ENCODE peak calls at places on chromosome 5, in nine cellular contexts. Y is fibroblast of mammary gland, N is body of pancreas, M is astrocyte of the cerebellum, F is heart right ventricle, X is epithelial cell of esophagus, H is upper lobe of right lung, L is omental fat pad, B is cardiac fibroblast. A is an unnamed sample.

GRCh38 chr5:157860898-157861894 is 2.3 kb upstream of the CLINT1 start:
- DNase-seq in Y (no peak), N (no peak), M (no peak), F (no peak), X (no peak), H (no peak), L (no peak), B (no peak), A (no peak)

GRCh38 chr5:1159774-1160406 is 41.5 kb upstream of the SLC6A19 start:
- DNase-seq in Y (no peak), N (no peak), M (no peak), F (no peak), X (no peak), H (no peak), L (no peak), B (no peak), A (no peak)

GRCh38 chr5:75601996-75602395 is 9.3 kb upstream of the ANKDD1B start:
- DNase-seq in Y (peak), N (no peak), M (no peak), F (no peak), X (peak), H (no peak), L (no peak), B (no peak), A (no peak)

GRCh38 chr5:68883441-68883840 is 210.4 kb upstream of the SLC30A5 start:
- DNase-seq in Y (no peak), N (no peak), M (no peak), F (no peak), X (no peak), H (peak), L (no peak), B (no peak), A (no peak)

GRCh38 chr5:107284822-107285510 is 385.8 kb downstream of the EFNA5 start:
- DNase-seq in Y (peak), N (peak), M (peak), F (no peak), X (peak), H (no peak), L (no peak), B (no peak), A (no peak)

GRCh38 chr5:123855630-123856029 is 343.7 kb downstream of the CSNK1G3 start:
- DNase-seq in Y (no peak), N (no peak), M (peak), F (no peak), X (no peak), H (no peak), L (no peak), B (no peak), A (no peak)

GRCh38 chr5:24591426-24591825 is 53.4 kb downstream of the CDH10 start:
- DNase-seq in Y (no peak), N (no peak), M (no peak), F (no peak), X (no peak), H (no peak), L (no peak), B (no peak), A (no peak)

GRCh38 chr5:95641803-95642220 is 4.8 kb upstream of the RFESD start:
- DNase-seq in Y (peak), N (peak), M (no peak), F (no peak), X (no peak), H (no peak), L (no peak), B (peak), A (peak)

GRCh38 chr5:134968055-134968454 is 348 bp downstream of the CATSPER3 start:
- DNase-seq in Y (no peak), N (no peak), M (no peak), F (no peak), X (peak), H (no peak), L (no peak), B (no peak), A (peak)

GRCh38 chr5:4361626-4362281 is 766.1 kb downstream of the IRX1 start:
- DNase-seq in Y (no peak), N (no peak), M (no peak), F (no peak), X (no peak), H (no peak), L (no peak), B (no peak), A (no peak)

GRCh38 chr5:152256580-152256979 is 148.5 kb downstream of the NMUR2 start:
- DNase-seq in Y (no peak), N (no peak), M (no peak), F (no peak), X (no peak), H (no peak), L (no peak), B (no peak), A (no peak)

GRCh38 chr5:6718161-6718681 is 5.0 kb downstream of the TENT4A start:
- DNase-seq in Y (no peak), N (no peak), M (no peak), F (no peak), X (no peak), H (peak), L (no peak), B (no peak), A (no peak)

GRCh38 chr5:72459089-72459661 is 48.0 kb downstream of the ZNF366 start:
- DNase-seq in Y (no peak), N (no peak), M (no peak), F (no peak), X (no peak), H (no peak), L (no peak), B (peak), A (no peak)

GRCh38 chr5:56167522-56167921 is 65.6 kb downstream of the ANKRD55 start:
- DNase-seq in Y (peak), N (no peak), M (no peak), F (no peak), X (no peak), H (no peak), L (no peak), B (no peak), A (no peak)

GRCh38 chr5:154038241-154038603 is 488 bp downstream of the FAM114A2 start:
- DNase-seq in Y (peak), N (peak), M (no peak), F (no peak), X (peak), H (peak), L (no peak), B (no peak), A (no peak)

GRCh38 chr5:154475613-154476342 is 2.2 kb downstream of the HAND1 start:
- DNase-seq in Y (no peak), N (no peak), M (no peak), F (no peak), X (no peak), H (no peak), L (no peak), B (no peak), A (no peak)

GRCh38 chr5:39599721-39600431 is 175.1 kb upstream of the DAB2 start:
- DNase-seq in Y (peak), N (peak), M (no peak), F (no peak), X (peak), H (no peak), L (no peak), B (peak), A (no peak)

DNA sequence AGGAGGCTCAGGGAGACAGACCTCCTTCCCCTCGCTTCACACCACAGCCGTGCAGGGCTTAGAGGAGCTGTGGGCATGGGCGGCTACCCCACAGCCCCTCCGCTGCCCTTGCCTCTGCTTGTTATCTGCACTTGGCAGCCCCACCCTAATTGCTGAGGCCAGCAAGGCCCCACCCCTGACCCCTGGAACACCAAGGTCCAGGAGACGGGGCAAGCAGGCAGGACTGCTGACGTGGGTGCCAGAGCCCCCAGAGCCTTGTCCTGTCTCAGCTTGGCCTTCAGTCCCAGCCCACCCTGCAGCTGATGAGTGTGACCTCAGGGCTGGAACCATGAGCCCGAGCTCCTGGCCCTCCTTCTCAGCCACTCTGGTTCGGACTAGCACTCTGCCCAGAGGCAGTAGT is 29.1 kb upstream of the NEURL1B start:
- DNase-seq in Y (no peak), N (no peak), M (no peak), F (no peak), X (no peak), H (no peak), L (no peak), B (no peak), A (no peak)
- TF ChIP-seq CTCF in Y (no peak), N (no peak), M (no peak), F (no peak), X (no peak), H (no peak), L (no peak), B (no peak), A (no peak)

GRCh38 chr5:141234109-141234508 is 11.0 kb downstream of the PCDHB14 start:
- DNase-seq in Y (peak), N (no peak), M (no peak), F (no peak), X (peak), H (no peak), L (no peak), B (peak), A (no peak)
- TF ChIP-seq CTCF in Y (peak), N (peak), M (no peak), F (peak), X (peak), H (peak), L (no peak), B (peak), A (peak)

DNA sequence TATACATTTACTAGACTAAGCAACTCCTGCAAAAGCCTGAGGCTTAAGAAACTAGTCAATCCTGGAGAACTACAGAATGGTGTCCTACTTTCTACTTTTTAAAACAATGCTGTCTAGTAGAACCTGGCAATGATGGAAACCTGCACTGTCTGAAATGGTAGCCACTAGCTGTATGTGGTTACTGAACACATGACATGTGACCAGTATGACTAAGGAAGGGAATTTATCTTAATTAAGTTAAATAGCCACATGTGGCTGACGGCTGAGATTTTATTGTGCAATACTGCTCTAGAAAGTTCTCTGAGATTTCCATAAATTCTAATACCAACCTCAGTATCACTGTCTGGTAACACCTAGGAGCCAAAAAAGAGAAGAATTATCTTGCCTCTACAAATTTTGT is 44.9 kb upstream of the RAPGEF6 start:
- DNase-seq in Y (peak), N (no peak), M (peak), F (no peak), X (peak), H (no peak), L (no peak), B (peak), A (no peak)
- TF ChIP-seq CTCF in Y (no peak), N (no peak), M (no peak), F (no peak), X (no peak), H (no peak), L (no peak), B (no peak), A (no peak)

DNA sequence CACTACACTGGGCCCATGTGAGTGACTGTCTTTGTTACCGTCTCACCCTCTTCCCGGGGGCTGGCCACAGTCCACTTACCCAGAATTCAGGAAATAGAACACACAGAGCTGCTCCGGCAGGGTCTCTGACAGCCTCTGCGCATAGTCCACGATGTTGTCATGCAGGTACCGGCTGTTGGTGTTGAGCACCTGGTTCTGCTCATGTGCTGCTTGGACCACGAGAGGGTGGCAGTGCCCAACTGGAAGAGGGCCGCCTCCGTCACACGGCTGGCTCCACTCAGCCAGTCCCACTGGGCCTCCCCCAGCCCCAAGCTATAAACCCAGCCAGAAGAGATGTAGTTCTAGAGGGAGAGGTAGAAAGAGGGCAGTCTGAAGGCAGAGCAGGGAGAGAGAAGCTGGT is 2.7 kb downstream of the PHYKPL start:
- DNase-seq in Y (no peak), N (no peak), M (no peak), F (no peak), X (no peak), H (no peak), L (no peak), B (no peak), A (no peak)
- TF ChIP-seq CTCF in Y (no peak), N (no peak), M (no peak), F (no peak), X (no peak), H (no peak), L (no peak), B (no peak), A (no peak)

DNA sequence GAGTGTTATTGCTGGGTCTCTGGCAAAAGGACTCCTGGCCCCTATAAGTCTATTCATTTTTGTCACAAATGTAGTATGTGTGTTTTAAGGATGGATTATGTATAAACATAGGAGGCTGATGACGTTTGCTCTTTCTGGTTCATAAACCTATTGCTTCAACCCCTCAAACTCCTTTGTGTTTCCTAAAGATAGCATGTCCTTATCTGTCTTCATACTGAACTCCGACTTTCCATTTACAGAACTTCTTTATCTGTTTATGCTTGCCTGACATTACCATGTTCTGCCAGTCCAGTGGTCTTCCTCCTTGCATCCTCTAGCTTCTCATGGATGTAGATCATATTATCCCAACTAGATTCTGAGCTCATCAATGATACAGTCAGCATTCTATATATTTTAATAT is 46.1 kb downstream of the ARHGEF28 start:
- DNase-seq in Y (no peak), N (no peak), M (no peak), F (no peak), X (no peak), H (no peak), L (no peak), B (no peak), A (no peak)
- TF ChIP-seq CTCF in Y (no peak), N (no peak), M (no peak), F (no peak), X (no peak), H (no peak), L (no peak), B (no peak), A (no peak)

GRCh38 chr5:117077142-117077541 is 502.5 kb upstream of the SEMA6A start:
- DNase-seq in Y (no peak), N (no peak), M (no peak), F (no peak), X (peak), H (no peak), L (no peak), B (peak), A (no peak)
- TF ChIP-seq CTCF in Y (peak), N (peak), M (peak), F (peak), X (peak), H (peak), L (no peak), B (peak), A (peak)

GRCh38 chr5:21817668-21818419 is 1035.3 kb downstream of the CDH12 start:
- DNase-seq in Y (peak), N (no peak), M (no peak), F (no peak), X (no peak), H (no peak), L (no peak), B (no peak), A (no peak)
- TF ChIP-seq CTCF in Y (peak), N (no peak), M (no peak), F (no peak), X (no peak), H (peak), L (no peak), B (peak), A (peak)

DNA sequence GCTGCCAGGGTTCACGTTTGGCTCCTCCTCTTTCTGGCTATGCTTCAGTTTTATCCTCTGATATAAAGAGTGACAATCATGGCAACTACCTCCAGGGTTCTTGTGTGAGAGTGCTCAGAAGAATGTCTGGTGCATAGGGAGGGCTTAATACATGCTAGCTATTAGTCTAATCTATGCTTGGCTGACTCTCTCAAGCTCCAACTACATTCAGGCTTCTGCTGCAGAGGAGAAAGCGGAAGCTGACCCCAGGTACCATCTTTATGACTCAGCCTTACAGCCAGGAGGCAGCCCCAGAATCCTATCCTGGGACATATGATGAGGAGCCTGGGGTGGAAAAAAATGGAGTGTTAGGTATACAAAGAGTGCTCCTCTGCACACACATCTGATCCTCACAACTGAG is 32.1 kb upstream of the RASGRF2 start:
- DNase-seq in Y (no peak), N (no peak), M (no peak), F (no peak), X (no peak), H (no peak), L (no peak), B (no peak), A (no peak)
- TF ChIP-seq CTCF in Y (no peak), N (no peak), M (no peak), F (no peak), X (no peak), H (no peak), L (no peak), B (no peak), A (no peak)

A was measured in LNCaP clone FGC.